ENCODE peak calls at places on chromosomes 11 and 22, in four cellular contexts. M, V, R and K are unnamed samples.

GRCh38 chr11:118882489-118882888 is 1.2 kb upstream of the CXCR5 start:
- DNase-seq in M (no peak), R (no peak), V (peak; percentile 6), K (no peak)

GRCh38 chr22:29156507-29156906 is 49.2 kb upstream of the EMID1 start:
- DNase-seq in V (no peak), M (peak; percentile 47), R (no peak), K (no peak)

GRCh38 chr22:30634477-30635233 is 926 bp upstream of the SLC35E4 start:
- DNase-seq in M (peak; percentile 92), V (peak; percentile 95), R (peak; percentile 86), K (peak; percentile 96)

GRCh38 chr11:13310443-13310842 is 32.9 kb downstream of the BMAL1 start:
- DNase-seq in V (no peak), R (no peak), M (no peak), K (no peak)

GRCh38 chr11:2853997-2854560 is 31.5 kb downstream of the CDKN1C start:
- DNase-seq in M (no peak), V (no peak), R (no peak), K (no peak)

GRCh38 chr11:24373516-24373915 is 123.3 kb upstream of the LUZP2 start:
- DNase-seq in M (no peak), R (no peak), V (no peak), K (no peak)

GRCh38 chr11:12179521-12179920 is 69.1 kb downstream of the MICAL2 start:
- DNase-seq in R (no peak), M (no peak), V (no peak), K (no peak)

GRCh38 chr11:130399196-130399595 is 29.2 kb downstream of the ADAMTS8 start:
- DNase-seq in R (no peak), V (no peak), M (no peak), K (no peak)

GRCh38 chr22:50486561-50487289 is at the start of gene MIOX:
- DNase-seq in V (no peak), R (peak; percentile 18), M (no peak), K (no peak)

DNA sequence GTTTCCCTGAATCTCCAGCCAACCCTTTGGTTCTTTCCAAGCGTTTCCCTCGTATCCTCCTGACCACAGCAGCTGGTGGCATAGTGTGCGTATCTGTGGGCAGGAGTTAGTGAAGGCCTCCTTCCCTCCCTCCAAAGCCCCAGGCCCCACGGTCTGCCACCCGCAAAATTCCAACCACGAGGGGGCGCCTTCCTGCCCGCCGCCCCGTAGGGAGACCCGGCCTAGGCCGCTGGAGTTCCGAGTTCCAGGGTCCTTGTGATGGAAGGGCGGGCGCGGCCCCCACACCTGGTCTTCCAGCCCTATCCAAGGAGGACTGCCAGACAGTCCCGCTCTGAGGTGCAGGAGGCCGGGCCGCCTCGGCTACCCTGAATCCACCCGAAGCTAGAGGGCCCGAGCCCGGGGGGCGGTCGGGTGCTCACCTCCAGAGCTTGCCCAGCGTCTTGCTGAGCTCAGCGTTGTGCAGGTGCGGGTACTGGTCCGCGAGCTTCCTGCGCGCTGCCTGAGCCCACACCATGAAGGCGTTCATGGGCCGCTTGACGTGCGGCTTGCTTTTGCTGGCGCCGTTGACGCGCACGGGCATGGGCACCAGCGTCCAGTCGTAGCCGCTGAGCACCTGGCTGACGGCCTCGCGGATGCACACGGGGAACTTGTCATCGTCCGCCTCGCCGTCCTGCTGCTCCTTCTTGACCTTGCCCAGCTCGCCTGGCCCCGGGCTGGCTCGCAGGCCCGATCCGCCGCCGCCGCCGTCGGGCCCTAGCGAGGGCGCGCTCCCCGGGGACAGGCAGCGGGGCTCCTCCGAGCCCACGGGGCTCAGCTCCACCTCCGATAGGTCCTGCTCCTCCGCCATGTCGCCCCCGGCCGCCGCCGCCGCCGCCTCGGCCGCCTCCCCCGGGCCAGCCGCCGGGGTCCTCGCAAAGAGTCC is 1.2 kb downstream of the SOX10 start:
- DNase-seq in V (no peak), M (no peak), R (no peak), K (no peak)
- TF ChIP-seq CTCF in V (no peak), M (no peak), R (no peak), K (no peak)

GRCh38 chr11:132804258-132804657 is 728.0 kb downstream of the OPCML start:
- DNase-seq in M (no peak), R (no peak), V (no peak), K (no peak)
- TF ChIP-seq CTCF in M (no peak), R (no peak), V (no peak), K (no peak)

GRCh38 chr11:46305295-46305694 is 27.8 kb downstream of the CREB3L1 start:
- DNase-seq in V (no peak), M (no peak), R (no peak), K (no peak)
- TF ChIP-seq CTCF in V (no peak), M (no peak), R (no peak), K (no peak)

GRCh38 chr22:49107561-49107960 is 720.1 kb downstream of the BRD1 start:
- DNase-seq in V (no peak), M (no peak), R (no peak), K (no peak)

GRCh38 chr22:49104434-49104833 is 723.2 kb downstream of the BRD1 start:
- DNase-seq in R (no peak), M (no peak), V (no peak), K (no peak)

GRCh38 chr22:49107961-49108530 is 719.6 kb downstream of the BRD1 start:
- DNase-seq in M (no peak), V (no peak), R (no peak), K (no peak)

GRCh38 chr22:49108636-49109315 is 718.9 kb downstream of the BRD1 start:
- DNase-seq in V (no peak), M (no peak), R (no peak), K (no peak)

DNA sequence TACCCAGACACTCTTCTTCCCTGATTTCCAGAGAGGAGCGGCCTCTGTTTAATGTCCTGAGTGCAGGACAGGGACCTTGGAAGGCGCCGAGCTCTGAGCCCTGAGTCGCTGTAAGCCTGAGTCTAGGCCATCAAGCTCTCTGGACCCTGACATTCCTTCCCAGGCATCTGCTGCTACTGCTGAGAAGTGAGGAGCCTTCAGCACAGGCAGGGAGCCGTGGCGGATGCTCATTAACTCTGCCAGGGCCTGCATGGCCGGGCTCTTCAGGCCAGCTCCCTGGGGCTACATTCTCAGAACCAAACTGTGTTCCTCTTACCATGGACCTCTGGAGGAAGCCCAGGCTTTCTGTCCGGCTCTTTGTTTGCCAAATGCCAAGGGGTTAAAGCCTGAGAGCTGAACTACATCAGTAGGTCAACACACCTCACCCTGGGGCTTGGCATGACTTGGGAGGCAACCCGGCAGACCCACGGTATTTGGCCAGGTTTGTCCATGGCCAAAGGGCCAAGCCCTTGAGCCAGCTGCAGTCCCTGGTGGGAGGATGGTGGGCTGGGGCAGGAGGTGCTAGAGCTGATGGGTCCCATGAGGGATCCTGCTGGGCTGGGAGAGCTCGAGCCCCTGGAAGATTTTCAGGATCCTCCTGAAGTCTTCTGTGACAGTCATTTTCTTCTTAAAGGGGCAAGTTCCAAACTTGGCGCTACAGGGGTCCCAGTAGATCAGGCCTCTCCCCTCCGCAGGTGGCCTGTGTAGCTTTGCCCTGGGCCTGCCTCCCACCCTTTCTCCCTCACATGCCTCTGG is 721.3 kb downstream of the BRD1 start:
- DNase-seq in R (no peak), V (no peak), M (no peak), K (no peak)
- TF ChIP-seq CTCF in R (no peak), V (no peak), M (no peak), K (no peak)

GRCh38 chr11:96341237-96342130 is 1.5 kb downstream of the MAML2 start:
- DNase-seq in M (peak; percentile 65), R (peak; percentile 86), V (peak; percentile 70), K (peak; percentile 52)
- TF ChIP-seq CTCF in M (peak; percentile 51), R (peak; percentile 58), V (no peak), K (peak; percentile 49)

DNA sequence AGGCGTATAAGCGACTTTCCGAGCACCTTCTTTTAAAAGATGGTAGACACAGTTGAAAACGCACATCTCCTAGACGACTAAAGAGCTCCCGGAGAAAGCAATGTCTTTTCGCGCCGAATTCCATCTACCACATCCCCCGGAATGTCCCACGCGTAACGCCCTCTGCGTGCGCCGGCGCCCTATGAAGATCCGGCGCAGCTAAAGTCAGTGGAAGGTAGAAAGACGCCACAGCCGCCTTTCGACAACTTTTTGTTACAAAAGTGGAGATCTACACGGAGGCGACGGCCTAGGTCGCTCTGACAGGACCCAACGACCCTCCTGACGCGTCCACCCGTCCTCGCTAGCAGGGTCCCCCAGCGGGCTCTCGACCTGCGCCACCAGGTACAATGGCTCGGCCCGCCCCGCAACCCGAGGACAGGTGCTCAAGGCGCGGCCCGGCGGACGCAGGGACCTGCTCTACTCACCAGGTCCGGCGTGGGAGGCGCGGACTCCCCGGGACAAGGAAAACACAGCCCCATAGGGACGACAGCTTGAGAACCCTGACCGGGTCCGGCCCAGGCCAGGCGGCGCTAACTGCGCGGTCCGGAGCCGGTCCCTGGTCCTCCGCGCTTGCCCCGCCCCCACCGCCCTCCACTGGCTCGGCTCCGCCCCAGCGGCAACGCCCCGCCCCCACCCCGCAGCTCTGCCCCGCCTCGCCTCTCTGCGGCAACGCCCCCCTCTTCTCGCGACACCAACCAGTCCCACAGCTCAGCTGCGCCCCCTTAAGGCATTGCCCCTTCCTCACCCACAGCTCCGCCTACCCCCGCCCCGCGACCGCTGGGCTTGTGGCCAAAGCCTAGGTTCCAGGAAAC is at the start of gene SVIP:
- DNase-seq in V (peak; percentile 97), R (peak; percentile 88), M (peak; percentile 93), K (peak; percentile 91)
- TF ChIP-seq CTCF in V (peak; percentile 64), R (peak; percentile 92), M (peak; percentile 95), K (peak; percentile 94)

GRCh38 chr22:43891360-43892182 is at the start of gene PNPLA5:
- DNase-seq in M (no peak), R (no peak), V (peak; percentile 40), K (no peak)
- TF ChIP-seq CTCF in M (no peak), R (no peak), V (no peak), K (no peak)